ENCODE peak calls at places on chromosome 7, in six cellular contexts. One of them, this sample, is unnamed.

GRCh38 chr7:143376396-143376795 is 4.7 kb upstream of the ZYX start:
- DNase-seq in heart right ventricle: no peak
- DNase-seq in hepatocyte: no peak
- DNase-seq in BJ: no peak
- DNase-seq in endothelial cell of umbilical vein: no peak
- DNase-seq in psoas muscle: no peak
- DNase-seq in this sample: no peak

GRCh38 chr7:38728145-38728544 is 97.0 kb upstream of the AMPH start:
- DNase-seq in heart right ventricle: no peak
- DNase-seq in hepatocyte: no peak
- DNase-seq in BJ: no peak
- DNase-seq in endothelial cell of umbilical vein: no peak
- DNase-seq in psoas muscle: no peak
- DNase-seq in this sample: peak; percentile 23

GRCh38 chr7:113078321-113078720 is 8.3 kb downstream of the GPR85 start:
- DNase-seq in heart right ventricle: no peak
- DNase-seq in hepatocyte: no peak
- DNase-seq in BJ: no peak
- DNase-seq in endothelial cell of umbilical vein: no peak
- DNase-seq in psoas muscle: no peak
- DNase-seq in this sample: no peak

GRCh38 chr7:119522263-119522662 is 750.7 kb upstream of the KCND2 start:
- DNase-seq in heart right ventricle: no peak
- DNase-seq in hepatocyte: no peak
- DNase-seq in BJ: no peak
- DNase-seq in endothelial cell of umbilical vein: no peak
- DNase-seq in psoas muscle: no peak
- DNase-seq in this sample: no peak

GRCh38 chr7:42661312-42661711 is 250.6 kb downstream of the C7orf25 start:
- DNase-seq in heart right ventricle: no peak
- DNase-seq in hepatocyte: no peak
- DNase-seq in BJ: no peak
- DNase-seq in endothelial cell of umbilical vein: peak; percentile 61
- DNase-seq in psoas muscle: no peak
- DNase-seq in this sample: no peak

GRCh38 chr7:101938115-101938514 is 120.7 kb downstream of the CUX1 start:
- DNase-seq in heart right ventricle: no peak
- DNase-seq in hepatocyte: no peak
- DNase-seq in BJ: no peak
- DNase-seq in endothelial cell of umbilical vein: no peak
- DNase-seq in psoas muscle: no peak
- DNase-seq in this sample: no peak

GRCh38 chr7:132130497-132130896 is 445.8 kb downstream of the PLXNA4 start:
- DNase-seq in heart right ventricle: no peak
- DNase-seq in hepatocyte: no peak
- DNase-seq in BJ: no peak
- DNase-seq in endothelial cell of umbilical vein: no peak
- DNase-seq in psoas muscle: no peak
- DNase-seq in this sample: peak; percentile 56

GRCh38 chr7:156533964-156534363 is 106.6 kb upstream of the RNF32 start:
- DNase-seq in heart right ventricle: no peak
- DNase-seq in hepatocyte: no peak
- DNase-seq in BJ: no peak
- DNase-seq in endothelial cell of umbilical vein: no peak
- DNase-seq in psoas muscle: no peak
- DNase-seq in this sample: no peak

GRCh38 chr7:108324053-108325038 is 131.9 kb downstream of the NRCAM start:
- DNase-seq in heart right ventricle: no peak
- DNase-seq in hepatocyte: no peak
- DNase-seq in BJ: no peak
- DNase-seq in endothelial cell of umbilical vein: no peak
- DNase-seq in psoas muscle: no peak
- DNase-seq in this sample: no peak

GRCh38 chr7:33686001-33686591 is 219.2 kb upstream of the BMPER start:
- DNase-seq in heart right ventricle: no peak
- DNase-seq in hepatocyte: peak; percentile 19
- DNase-seq in BJ: no peak
- DNase-seq in endothelial cell of umbilical vein: no peak
- DNase-seq in psoas muscle: peak; percentile 53
- DNase-seq in this sample: no peak

GRCh38 chr7:91949221-91950009 is 8.8 kb downstream of the AKAP9 start:
- DNase-seq in heart right ventricle: no peak
- DNase-seq in hepatocyte: no peak
- DNase-seq in BJ: no peak
- DNase-seq in endothelial cell of umbilical vein: no peak
- DNase-seq in psoas muscle: no peak
- DNase-seq in this sample: no peak

GRCh38 chr7:36651404-36651803 is 72.9 kb downstream of the AOAH start:
- DNase-seq in heart right ventricle: no peak
- DNase-seq in hepatocyte: peak; percentile 36
- DNase-seq in BJ: peak; percentile 49
- DNase-seq in endothelial cell of umbilical vein: no peak
- DNase-seq in psoas muscle: no peak
- DNase-seq in this sample: no peak

GRCh38 chr7:52689912-52690311 is 345.5 kb upstream of the POM121L12 start:
- DNase-seq in heart right ventricle: no peak
- DNase-seq in hepatocyte: no peak
- DNase-seq in BJ: no peak
- DNase-seq in endothelial cell of umbilical vein: no peak
- DNase-seq in psoas muscle: no peak
- DNase-seq in this sample: no peak

GRCh38 chr7:150631084-150631824 is 931 bp downstream of the GIMAP6 start:
- DNase-seq in heart right ventricle: peak; percentile 66
- DNase-seq in hepatocyte: no peak
- DNase-seq in BJ: no peak
- DNase-seq in endothelial cell of umbilical vein: no peak
- DNase-seq in psoas muscle: peak; percentile 62
- DNase-seq in this sample: no peak

GRCh38 chr7:98399462-98399861 is 1.4 kb downstream of the BAIAP2L1 start:
- DNase-seq in heart right ventricle: no peak
- DNase-seq in hepatocyte: no peak
- DNase-seq in BJ: no peak
- DNase-seq in endothelial cell of umbilical vein: no peak
- DNase-seq in psoas muscle: no peak
- DNase-seq in this sample: no peak

GRCh38 chr7:29249860-29250259 is 55.3 kb downstream of the CHN2 start:
- DNase-seq in heart right ventricle: no peak
- DNase-seq in hepatocyte: no peak
- DNase-seq in BJ: no peak
- DNase-seq in endothelial cell of umbilical vein: no peak
- DNase-seq in psoas muscle: no peak
- DNase-seq in this sample: no peak

GRCh38 chr7:29247232-29247961 is 52.8 kb downstream of the CHN2 start:
- DNase-seq in heart right ventricle: no peak
- DNase-seq in hepatocyte: no peak
- DNase-seq in BJ: no peak
- DNase-seq in endothelial cell of umbilical vein: no peak
- DNase-seq in psoas muscle: no peak
- DNase-seq in this sample: no peak

GRCh38 chr7:29248713-29249382 is 54.3 kb downstream of the CHN2 start:
- DNase-seq in heart right ventricle: no peak
- DNase-seq in hepatocyte: peak; percentile 44
- DNase-seq in BJ: no peak
- DNase-seq in endothelial cell of umbilical vein: no peak
- DNase-seq in psoas muscle: no peak
- DNase-seq in this sample: no peak

GRCh38 chr7:29249383-29249750 is 54.8 kb downstream of the CHN2 start:
- DNase-seq in heart right ventricle: no peak
- DNase-seq in hepatocyte: no peak
- DNase-seq in BJ: no peak
- DNase-seq in endothelial cell of umbilical vein: no peak
- DNase-seq in psoas muscle: no peak
- DNase-seq in this sample: no peak

DNA sequence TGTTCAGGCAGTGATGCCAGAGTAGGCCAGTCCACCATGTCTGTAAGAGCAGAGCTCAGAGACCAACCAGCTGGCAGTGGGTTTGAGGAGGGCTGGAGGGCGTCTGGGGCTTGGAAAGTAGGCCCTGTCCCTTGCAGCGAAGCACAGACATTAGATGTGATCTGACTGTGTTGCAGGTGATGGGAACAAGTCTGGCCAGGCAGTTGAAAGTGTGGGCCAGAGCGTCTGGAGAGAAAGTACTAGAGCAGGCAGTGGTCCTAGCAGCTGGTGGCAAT is 53.3 kb downstream of the CHN2 start:
- DNase-seq in heart right ventricle: no peak
- DNase-seq in hepatocyte: no peak
- DNase-seq in BJ: no peak
- DNase-seq in endothelial cell of umbilical vein: no peak
- DNase-seq in psoas muscle: no peak
- DNase-seq in this sample: no peak
- H3K36me3 ChIP-seq in heart right ventricle: no peaks in the 10 kb centered on the region
- H3K36me3 ChIP-seq in hepatocyte: no peaks in the 10 kb centered on the region
- H3K36me3 ChIP-seq in BJ: no peaks in the 10 kb centered on the region
- H3K36me3 ChIP-seq in endothelial cell of umbilical vein: no peaks in the 10 kb centered on the region
- H3K36me3 ChIP-seq in psoas muscle: no peaks in the 10 kb centered on the region
- H3K36me3 ChIP-seq in this sample: no peaks in the 10 kb centered on the region

DNA sequence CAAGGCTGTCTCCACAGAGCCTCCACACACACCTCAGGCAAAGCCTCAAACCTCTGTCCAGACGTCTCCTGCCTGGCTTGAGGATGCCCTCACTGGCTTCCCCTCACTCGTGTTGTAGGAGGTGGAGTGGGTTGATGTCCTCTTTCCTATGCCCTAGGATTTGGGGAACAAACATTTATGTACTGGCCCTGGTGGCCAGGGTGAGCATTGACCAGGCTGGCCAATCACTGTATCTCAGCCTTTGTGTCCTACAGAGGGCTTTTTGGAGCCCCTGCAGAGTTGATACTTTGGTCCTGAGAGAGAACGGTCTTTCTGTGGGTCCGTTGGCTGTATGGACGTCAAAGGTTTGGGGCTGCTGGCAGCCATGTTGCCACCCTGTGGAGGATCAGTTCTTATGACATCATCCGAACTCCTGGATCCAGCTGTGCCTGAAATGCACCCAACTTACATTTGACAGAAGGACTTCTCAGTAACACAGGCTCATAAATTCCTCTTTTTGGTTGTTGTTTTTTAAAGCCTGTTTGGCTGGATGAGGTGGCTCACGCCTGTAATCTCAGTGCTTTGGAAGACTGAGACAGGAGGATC is 2.3 kb upstream of the GRID2IP start:
- DNase-seq in heart right ventricle: no peak
- DNase-seq in hepatocyte: no peak
- DNase-seq in BJ: no peak
- DNase-seq in endothelial cell of umbilical vein: no peak
- DNase-seq in psoas muscle: no peak
- DNase-seq in this sample: no peak
- TF ChIP-seq CTCF in heart right ventricle: no peak
- TF ChIP-seq CTCF in hepatocyte: no peak
- TF ChIP-seq CTCF in BJ: no peak
- TF ChIP-seq CTCF in endothelial cell of umbilical vein: peak; percentile 13
- TF ChIP-seq CTCF in psoas muscle: no peak
- TF ChIP-seq CTCF in this sample: no peak

GRCh38 chr7:104979167-104979841 is 34.7 kb upstream of the KMT2E start:
- DNase-seq in heart right ventricle: no peak
- DNase-seq in hepatocyte: peak; percentile 60
- DNase-seq in BJ: no peak
- DNase-seq in endothelial cell of umbilical vein: no peak
- DNase-seq in psoas muscle: peak; percentile 75
- DNase-seq in this sample: no peak
- H3K4me3 ChIP-seq in heart right ventricle: no peak overlapping the region
- H3K4me3 ChIP-seq in hepatocyte: no peak overlapping the region
- H3K4me3 ChIP-seq in BJ: no peak overlapping the region
- H3K4me3 ChIP-seq in endothelial cell of umbilical vein: no peak overlapping the region
- H3K4me3 ChIP-seq in psoas muscle: no peak overlapping the region
- H3K4me3 ChIP-seq in this sample: no peak overlapping the region

DNA sequence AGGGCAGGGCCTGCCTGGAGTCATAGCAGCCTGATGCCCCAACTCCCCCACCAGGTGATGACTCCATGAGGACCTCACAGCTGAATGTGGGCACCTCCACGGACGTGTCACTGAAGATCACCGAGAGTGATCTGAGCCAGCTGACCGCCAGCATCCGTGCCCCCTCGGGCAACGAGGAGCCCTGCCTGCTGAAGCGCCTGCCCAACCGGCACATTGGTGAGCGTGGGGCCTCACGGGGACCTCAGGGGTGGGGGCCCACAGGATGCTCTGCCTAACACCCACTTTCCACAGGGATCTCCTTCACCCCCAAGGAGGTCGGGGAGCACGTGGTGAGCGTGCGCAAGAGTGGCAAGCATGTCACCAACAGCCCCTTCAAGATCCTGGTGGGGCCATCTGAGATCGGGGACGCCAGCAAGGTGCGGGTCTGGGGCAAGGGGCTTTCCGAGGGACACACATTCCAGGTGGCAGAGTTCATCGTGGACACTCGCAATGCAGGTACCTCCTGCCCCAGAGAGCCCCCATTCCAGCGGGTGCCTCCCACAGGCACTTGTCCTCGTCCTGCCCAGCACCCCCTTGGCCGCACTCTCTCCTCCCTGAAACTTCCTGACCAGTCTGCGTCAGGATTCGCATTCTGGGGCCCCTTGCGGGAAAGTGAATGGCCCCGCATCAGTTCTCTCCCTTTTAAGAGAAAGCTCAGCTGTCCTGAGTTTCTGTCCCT is 10.0 kb upstream of the ATP6V1F start:
- DNase-seq in heart right ventricle: no peak
- DNase-seq in hepatocyte: no peak
- DNase-seq in BJ: no peak
- DNase-seq in endothelial cell of umbilical vein: no peak
- DNase-seq in psoas muscle: no peak
- DNase-seq in this sample: no peak
- H3K36me3 ChIP-seq in heart right ventricle: peaks cover 78% of the 10 kb centered on the region
- H3K36me3 ChIP-seq in hepatocyte: no peaks in the 10 kb centered on the region
- H3K36me3 ChIP-seq in BJ: peaks cover 82% of the 10 kb centered on the region
- H3K36me3 ChIP-seq in endothelial cell of umbilical vein: peaks cover 81% of the 10 kb centered on the region
- H3K36me3 ChIP-seq in psoas muscle: peaks cover 98% of the 10 kb centered on the region
- H3K36me3 ChIP-seq in this sample: peaks cover 6% of the 10 kb centered on the region

GRCh38 chr7:136640977-136641376 is 227.5 kb upstream of the CHRM2 start:
- DNase-seq in heart right ventricle: no peak
- DNase-seq in hepatocyte: no peak
- DNase-seq in BJ: no peak
- DNase-seq in endothelial cell of umbilical vein: no peak
- DNase-seq in psoas muscle: no peak
- DNase-seq in this sample: no peak
- TF ChIP-seq CTCF in heart right ventricle: no peak
- TF ChIP-seq CTCF in hepatocyte: no peak
- TF ChIP-seq CTCF in BJ: no peak
- TF ChIP-seq CTCF in endothelial cell of umbilical vein: no peak
- TF ChIP-seq CTCF in psoas muscle: no peak
- TF ChIP-seq CTCF in this sample: no peak

DNA sequence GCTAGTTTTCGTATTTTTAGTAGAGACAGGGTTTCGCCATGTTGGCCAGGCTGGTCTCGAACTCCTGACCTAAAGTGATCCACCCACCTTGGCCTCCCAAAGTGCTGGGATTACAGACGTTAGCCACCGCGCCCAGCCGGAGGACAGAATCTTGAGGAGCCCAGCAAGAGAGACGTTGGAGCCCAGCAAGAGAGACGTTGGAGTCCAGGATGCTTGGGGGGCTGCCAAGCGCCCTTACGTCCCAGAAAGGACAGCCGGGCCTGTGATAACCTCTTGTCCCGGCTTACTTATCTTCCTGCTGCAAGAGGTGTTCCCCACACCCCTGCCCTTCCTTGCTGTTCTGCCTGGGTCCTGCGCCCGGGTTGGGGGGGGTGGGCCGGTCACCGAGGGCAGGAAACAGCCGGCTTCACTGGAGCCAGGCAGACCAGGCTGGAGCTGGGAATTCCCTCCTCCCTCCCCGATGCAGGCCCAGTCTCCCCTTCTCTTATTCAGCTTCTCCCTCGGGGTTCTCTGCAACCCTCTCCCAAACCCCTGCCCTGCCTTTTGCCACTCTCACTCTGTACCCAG is 1.9 kb upstream of the EPHB4 start:
- DNase-seq in heart right ventricle: peak; percentile 73
- DNase-seq in hepatocyte: no peak
- DNase-seq in BJ: no peak
- DNase-seq in endothelial cell of umbilical vein: peak; percentile 98
- DNase-seq in psoas muscle: peak; percentile 64
- DNase-seq in this sample: no peak
- H3K4me3 ChIP-seq in heart right ventricle: peak overlapping the region; percentile 89
- H3K4me3 ChIP-seq in hepatocyte: no peak overlapping the region
- H3K4me3 ChIP-seq in BJ: no peak overlapping the region
- H3K4me3 ChIP-seq in endothelial cell of umbilical vein: no peak overlapping the region
- H3K4me3 ChIP-seq in psoas muscle: peak overlapping the region; percentile 67
- H3K4me3 ChIP-seq in this sample: no peak overlapping the region